ENCODE peak calls at places on chromosome 6, in nine cellular contexts. H, I, M, N, J, C, Z, O and U are unnamed samples.
A peak's percentile ranks its signal among the peaks of the same experiment; 100 is the strongest.

GRCh38 chr6:34689742-34690141 is 6.8 kb downstream of the ILRUN start:
- DNase-seq in H (no peak), M (no peak), O (no peak), I (no peak), N (no peak), C (no peak), Z (no peak), J (no peak), U (no peak)

GRCh38 chr6:160534050-160534696 is 129.9 kb downstream of the LPA start:
- DNase-seq in H (peak; percentile 47), O (peak; percentile 41), C (peak; percentile 44), M (peak; percentile 33), I (peak; percentile 48), J (no peak), N (peak; percentile 35), Z (peak; percentile 59), U (no peak)

GRCh38 chr6:135176464-135176863 is 4.6 kb upstream of the MYB start:
- DNase-seq in H (peak; percentile 30), J (no peak), N (no peak), O (no peak), M (no peak), Z (no peak), I (no peak), C (no peak), U (no peak)

GRCh38 chr6:116556065-116556464 is 2.5 kb downstream of the CALHM4 start:
- DNase-seq in O (peak; percentile 80), I (peak; percentile 45), J (no peak), N (no peak), C (peak; percentile 19), M (no peak), H (no peak), Z (no peak), U (peak; percentile 68)

GRCh38 chr6:81697564-81697963 is 54.9 kb downstream of the TENT5A start:
- DNase-seq in J (no peak), N (no peak), M (no peak), I (peak; percentile 46), C (peak; percentile 17), H (no peak), O (peak; percentile 74), Z (no peak), U (no peak)

GRCh38 chr6:46410330-46410953 is 80.8 kb downstream of the RCAN2 start:
- DNase-seq in O (peak; percentile 35), I (peak; percentile 50), Z (no peak), J (no peak), C (no peak), N (no peak), H (peak; percentile 42), M (peak; percentile 10), U (no peak)

GRCh38 chr6:41153992-41154625 is at the start of gene TREML1:
- DNase-seq in Z (no peak), O (no peak), M (no peak), C (no peak), N (no peak), I (no peak), J (no peak), H (no peak), U (no peak)

GRCh38 chr6:154453329-154453728 is 57.2 kb downstream of the CNKSR3 start:
- DNase-seq in H (no peak), O (no peak), I (no peak), C (no peak), M (no peak), N (no peak), Z (no peak), J (no peak), U (no peak)

GRCh38 chr6:119195848-119196247 is 117.4 kb upstream of the FAM184A start:
- DNase-seq in C (no peak), N (no peak), Z (no peak), O (no peak), J (no peak), H (no peak), I (no peak), M (no peak), U (no peak)

GRCh38 chr6:21111399-21111725 is 482.2 kb upstream of the SOX4 start:
- DNase-seq in M (no peak), O (peak; percentile 1), Z (no peak), N (no peak), C (no peak), J (no peak), H (no peak), I (peak; percentile 18), U (no peak)

GRCh38 chr6:20306491-20306890 is 94.2 kb upstream of the MBOAT1 start:
- DNase-seq in Z (no peak), J (no peak), N (no peak), C (no peak), O (no peak), H (no peak), M (no peak), I (no peak), U (no peak)

GRCh38 chr6:62371840-62372239 is 85.8 kb upstream of the KHDRBS2 start:
- DNase-seq in O (no peak), N (no peak), I (no peak), J (no peak), Z (no peak), M (no peak), H (no peak), C (no peak), U (no peak)

GRCh38 chr6:71599366-71599765 is 287.0 kb upstream of the RIMS1 start:
- DNase-seq in O (no peak), N (no peak), C (no peak), M (no peak), I (no peak), J (no peak), H (no peak), Z (no peak), U (no peak)